ENCODE peak calls at places on chromosome 5, in seven cellular contexts. One of them, this sample, is unnamed.

GRCh38 chr5:157543825-157544622 is 31.6 kb downstream of the ADAM19 start:
- DNase-seq in brain microvascular endothelial cell: peak; percentile 80
- DNase-seq in stomach: no peak
- DNase-seq in ascending aorta: no peak
- DNase-seq in H9: no peak
- DNase-seq in HCT116: no peak
- DNase-seq in mesendoderm: no peak
- DNase-seq in this sample: no peak

GRCh38 chr5:10194083-10194482 is 55.6 kb downstream of the ATPSCKMT start:
- DNase-seq in brain microvascular endothelial cell: no peak
- DNase-seq in stomach: no peak
- DNase-seq in ascending aorta: no peak
- DNase-seq in H9: no peak
- DNase-seq in HCT116: no peak
- DNase-seq in mesendoderm: no peak
- DNase-seq in this sample: no peak

GRCh38 chr5:37756248-37756647 is 83.6 kb downstream of the GDNF start:
- DNase-seq in brain microvascular endothelial cell: no peak
- DNase-seq in stomach: no peak
- DNase-seq in ascending aorta: no peak
- DNase-seq in H9: no peak
- DNase-seq in HCT116: no peak
- DNase-seq in mesendoderm: no peak
- DNase-seq in this sample: no peak

GRCh38 chr5:60959156-60959555 is 14.2 kb downstream of the NDUFAF2 start:
- DNase-seq in brain microvascular endothelial cell: no peak
- DNase-seq in stomach: no peak
- DNase-seq in ascending aorta: no peak
- DNase-seq in H9: no peak
- DNase-seq in HCT116: peak; percentile 21
- DNase-seq in mesendoderm: no peak
- DNase-seq in this sample: no peak

GRCh38 chr5:107567901-107568671 is 102.7 kb downstream of the EFNA5 start:
- DNase-seq in brain microvascular endothelial cell: no peak
- DNase-seq in stomach: no peak
- DNase-seq in ascending aorta: no peak
- DNase-seq in H9: no peak
- DNase-seq in HCT116: no peak
- DNase-seq in mesendoderm: peak; percentile 49
- DNase-seq in this sample: no peak

GRCh38 chr5:65830856-65831255 is 95.5 kb upstream of the ERBIN start:
- DNase-seq in brain microvascular endothelial cell: no peak
- DNase-seq in stomach: no peak
- DNase-seq in ascending aorta: no peak
- DNase-seq in H9: no peak
- DNase-seq in HCT116: no peak
- DNase-seq in mesendoderm: peak; percentile 36
- DNase-seq in this sample: no peak

GRCh38 chr5:117748336-117748735 is 1173.7 kb upstream of the SEMA6A start:
- DNase-seq in brain microvascular endothelial cell: no peak
- DNase-seq in stomach: no peak
- DNase-seq in ascending aorta: no peak
- DNase-seq in H9: peak; percentile 48
- DNase-seq in HCT116: no peak
- DNase-seq in mesendoderm: no peak
- DNase-seq in this sample: no peak

GRCh38 chr5:124952566-124952965 is 206.1 kb upstream of the ZNF608 start:
- DNase-seq in brain microvascular endothelial cell: no peak
- DNase-seq in stomach: no peak
- DNase-seq in ascending aorta: no peak
- DNase-seq in H9: no peak
- DNase-seq in HCT116: no peak
- DNase-seq in mesendoderm: no peak
- DNase-seq in this sample: no peak

GRCh38 chr5:176877793-176878331 is 21.3 kb downstream of the HK3 start:
- DNase-seq in brain microvascular endothelial cell: no peak
- DNase-seq in stomach: no peak
- DNase-seq in ascending aorta: no peak
- DNase-seq in H9: no peak
- DNase-seq in HCT116: no peak
- DNase-seq in mesendoderm: no peak
- DNase-seq in this sample: no peak

GRCh38 chr5:57495688-57496087 is 13.1 kb upstream of the ACTBL2 start:
- DNase-seq in brain microvascular endothelial cell: no peak
- DNase-seq in stomach: no peak
- DNase-seq in ascending aorta: no peak
- DNase-seq in H9: no peak
- DNase-seq in HCT116: no peak
- DNase-seq in mesendoderm: no peak
- DNase-seq in this sample: no peak

GRCh38 chr5:122078116-122078865 is at the start of gene LOX:
- DNase-seq in brain microvascular endothelial cell: peak; percentile 95
- DNase-seq in stomach: peak; percentile 50
- DNase-seq in ascending aorta: peak; percentile 94
- DNase-seq in H9: peak; percentile 50
- DNase-seq in HCT116: no peak
- DNase-seq in mesendoderm: peak; percentile 65
- DNase-seq in this sample: peak; percentile 65

GRCh38 chr5:59251627-59252026 is 641.9 kb downstream of the PDE4D start:
- DNase-seq in brain microvascular endothelial cell: no peak
- DNase-seq in stomach: no peak
- DNase-seq in ascending aorta: no peak
- DNase-seq in H9: no peak
- DNase-seq in HCT116: no peak
- DNase-seq in mesendoderm: no peak
- DNase-seq in this sample: no peak

GRCh38 chr5:51811883-51812282 is 428.6 kb downstream of the ISL1 start:
- DNase-seq in brain microvascular endothelial cell: no peak
- DNase-seq in stomach: no peak
- DNase-seq in ascending aorta: no peak
- DNase-seq in H9: no peak
- DNase-seq in HCT116: no peak
- DNase-seq in mesendoderm: peak; percentile 63
- DNase-seq in this sample: no peak

GRCh38 chr5:93925321-93925720 is 183.9 kb upstream of the POU5F2 start:
- DNase-seq in brain microvascular endothelial cell: no peak
- DNase-seq in stomach: no peak
- DNase-seq in ascending aorta: no peak
- DNase-seq in H9: no peak
- DNase-seq in HCT116: no peak
- DNase-seq in mesendoderm: no peak
- DNase-seq in this sample: no peak

GRCh38 chr5:176680226-176680563 is 32.9 kb downstream of the TSPAN17 start:
- DNase-seq in brain microvascular endothelial cell: no peak
- DNase-seq in stomach: no peak
- DNase-seq in ascending aorta: no peak
- DNase-seq in H9: no peak
- DNase-seq in HCT116: no peak
- DNase-seq in mesendoderm: no peak
- DNase-seq in this sample: no peak

GRCh38 chr5:147743686-147744332 is 38.7 kb downstream of the JAKMIP2 start:
- DNase-seq in brain microvascular endothelial cell: no peak
- DNase-seq in stomach: no peak
- DNase-seq in ascending aorta: no peak
- DNase-seq in H9: no peak
- DNase-seq in HCT116: no peak
- DNase-seq in mesendoderm: no peak
- DNase-seq in this sample: no peak

GRCh38 chr5:133602829-133603380 is 9.4 kb downstream of the FSTL4 start:
- DNase-seq in brain microvascular endothelial cell: no peak
- DNase-seq in stomach: no peak
- DNase-seq in ascending aorta: no peak
- DNase-seq in H9: no peak
- DNase-seq in HCT116: no peak
- DNase-seq in mesendoderm: no peak
- DNase-seq in this sample: no peak

GRCh38 chr5:115455241-115455640 is 89.3 kb downstream of the FEM1C start:
- DNase-seq in brain microvascular endothelial cell: peak; percentile 89
- DNase-seq in stomach: no peak
- DNase-seq in ascending aorta: no peak
- DNase-seq in H9: no peak
- DNase-seq in HCT116: no peak
- DNase-seq in mesendoderm: no peak
- DNase-seq in this sample: no peak

GRCh38 chr5:78501411-78502338 is 141.3 kb downstream of the SCAMP1 start:
- DNase-seq in brain microvascular endothelial cell: no peak
- DNase-seq in stomach: no peak
- DNase-seq in ascending aorta: no peak
- DNase-seq in H9: no peak
- DNase-seq in HCT116: no peak
- DNase-seq in mesendoderm: no peak
- DNase-seq in this sample: no peak

DNA sequence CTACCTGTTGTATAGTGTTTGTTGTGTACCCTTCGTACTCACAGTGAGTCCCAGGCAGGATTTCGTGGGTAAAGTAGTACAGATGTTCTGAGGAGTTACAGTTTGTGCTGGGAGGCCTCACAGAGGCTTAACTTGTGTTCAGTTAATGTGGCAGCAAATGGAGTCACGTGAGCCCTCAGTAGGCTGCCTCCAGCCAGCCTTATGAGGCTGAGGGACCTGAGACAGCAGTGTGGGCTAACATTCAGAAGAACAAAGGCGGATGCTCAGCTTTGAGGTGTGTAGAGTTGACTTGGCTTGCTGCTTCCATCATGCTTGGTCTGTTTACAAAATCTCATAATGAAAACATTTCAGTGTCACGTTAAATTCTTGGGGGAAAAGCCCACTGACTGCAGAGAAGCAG is 118.1 kb downstream of the TRIO start:
- DNase-seq in brain microvascular endothelial cell: no peak
- DNase-seq in stomach: no peak
- DNase-seq in ascending aorta: no peak
- DNase-seq in H9: no peak
- DNase-seq in HCT116: no peak
- DNase-seq in mesendoderm: no peak
- DNase-seq in this sample: no peak
- H3K27ac ChIP-seq in brain microvascular endothelial cell: no peak overlapping the region
- H3K27ac ChIP-seq in stomach: no peak overlapping the region
- H3K27ac ChIP-seq in ascending aorta: peak overlapping the region; percentile 18
- H3K27ac ChIP-seq in H9: no peak overlapping the region
- H3K27ac ChIP-seq in HCT116: no peak overlapping the region
- H3K27ac ChIP-seq in mesendoderm: no peak overlapping the region
- H3K27ac ChIP-seq in this sample: no peak overlapping the region

DNA sequence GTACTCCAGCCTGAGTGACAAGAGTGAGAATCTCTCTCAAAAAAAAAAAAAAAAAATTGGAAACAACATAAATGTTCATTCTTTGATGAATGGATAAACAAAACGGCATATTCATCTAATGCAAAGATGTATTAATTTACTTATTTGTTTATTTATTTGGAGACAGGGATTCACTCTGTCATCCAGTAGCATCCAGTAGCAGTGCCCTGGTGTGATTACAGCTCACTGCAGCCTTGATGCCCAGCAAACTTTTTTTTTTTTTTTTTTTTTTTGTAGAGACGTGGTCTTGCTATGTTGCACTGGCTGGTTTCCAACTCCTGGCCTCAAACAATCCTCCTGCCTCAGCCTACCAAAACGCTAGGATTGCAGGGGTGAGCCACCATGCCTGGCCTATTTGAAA is 24.4 kb downstream of the OR2V2 start:
- DNase-seq in brain microvascular endothelial cell: no peak
- DNase-seq in stomach: no peak
- DNase-seq in ascending aorta: no peak
- DNase-seq in H9: no peak
- DNase-seq in HCT116: no peak
- DNase-seq in mesendoderm: no peak
- DNase-seq in this sample: no peak
- H3K27me3 ChIP-seq in brain microvascular endothelial cell: no peaks in the 10 kb centered on the region
- H3K27me3 ChIP-seq in stomach: peaks cover 98% of the 10 kb centered on the region
- H3K27me3 ChIP-seq in ascending aorta: peaks cover 12% of the 10 kb centered on the region
- H3K27me3 ChIP-seq in H9: peaks cover 10% of the 10 kb centered on the region
- H3K27me3 ChIP-seq in HCT116: no peaks in the 10 kb centered on the region
- H3K27me3 ChIP-seq in mesendoderm: peaks cover 2% of the 10 kb centered on the region
- H3K27me3 ChIP-seq in this sample: peaks cover 79% of the 10 kb centered on the region

DNA sequence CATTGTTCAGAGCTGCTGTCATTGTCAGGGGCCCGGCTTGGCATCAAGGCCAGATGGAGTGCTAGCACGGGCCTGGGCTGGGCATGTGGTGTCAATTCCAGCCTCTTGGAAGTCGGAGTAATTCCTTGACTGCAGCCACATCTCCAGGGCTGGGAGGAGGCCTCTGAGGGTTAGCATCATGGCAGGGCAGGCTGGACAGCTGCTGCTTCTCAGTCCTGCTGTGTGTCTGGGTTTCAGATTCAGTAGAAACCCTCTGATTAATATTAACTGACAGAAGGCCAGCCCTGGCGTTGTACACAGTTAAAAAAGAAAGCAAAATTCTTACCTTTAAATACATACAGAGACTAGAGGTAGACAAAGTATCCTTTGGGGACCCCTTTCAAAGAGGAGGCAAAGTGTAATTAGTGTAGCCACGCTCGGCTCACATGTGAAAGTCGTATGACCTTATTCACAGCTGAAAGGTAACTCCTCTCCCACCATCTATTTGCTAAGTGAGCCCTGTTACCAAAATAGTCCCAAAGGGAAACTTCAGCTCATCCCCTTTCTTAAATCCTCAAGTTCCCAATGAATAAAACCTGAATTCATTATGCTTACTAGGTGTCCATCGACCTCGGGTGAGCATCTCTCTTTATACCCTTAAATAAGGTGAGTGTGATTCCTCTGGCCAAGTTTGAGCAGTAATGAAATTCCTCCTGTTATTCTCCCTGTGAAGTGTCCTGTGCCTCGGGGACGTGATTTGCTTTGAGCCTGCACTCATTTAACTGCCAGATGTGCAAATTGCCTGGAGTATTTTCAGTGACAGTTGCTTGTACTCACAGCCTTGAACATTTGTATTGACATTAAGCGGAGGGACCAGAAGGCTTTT is 126.6 kb downstream of the DOCK2 start:
- DNase-seq in brain microvascular endothelial cell: no peak
- DNase-seq in stomach: no peak
- DNase-seq in ascending aorta: no peak
- DNase-seq in H9: no peak
- DNase-seq in HCT116: no peak
- DNase-seq in mesendoderm: no peak
- DNase-seq in this sample: no peak
- H3K27ac ChIP-seq in brain microvascular endothelial cell: no peak overlapping the region
- H3K27ac ChIP-seq in stomach: no peak overlapping the region
- H3K27ac ChIP-seq in ascending aorta: no peak overlapping the region
- H3K27ac ChIP-seq in H9: no peak overlapping the region
- H3K27ac ChIP-seq in HCT116: no peak overlapping the region
- H3K27ac ChIP-seq in mesendoderm: no peak overlapping the region
- H3K27ac ChIP-seq in this sample: no peak overlapping the region

DNA sequence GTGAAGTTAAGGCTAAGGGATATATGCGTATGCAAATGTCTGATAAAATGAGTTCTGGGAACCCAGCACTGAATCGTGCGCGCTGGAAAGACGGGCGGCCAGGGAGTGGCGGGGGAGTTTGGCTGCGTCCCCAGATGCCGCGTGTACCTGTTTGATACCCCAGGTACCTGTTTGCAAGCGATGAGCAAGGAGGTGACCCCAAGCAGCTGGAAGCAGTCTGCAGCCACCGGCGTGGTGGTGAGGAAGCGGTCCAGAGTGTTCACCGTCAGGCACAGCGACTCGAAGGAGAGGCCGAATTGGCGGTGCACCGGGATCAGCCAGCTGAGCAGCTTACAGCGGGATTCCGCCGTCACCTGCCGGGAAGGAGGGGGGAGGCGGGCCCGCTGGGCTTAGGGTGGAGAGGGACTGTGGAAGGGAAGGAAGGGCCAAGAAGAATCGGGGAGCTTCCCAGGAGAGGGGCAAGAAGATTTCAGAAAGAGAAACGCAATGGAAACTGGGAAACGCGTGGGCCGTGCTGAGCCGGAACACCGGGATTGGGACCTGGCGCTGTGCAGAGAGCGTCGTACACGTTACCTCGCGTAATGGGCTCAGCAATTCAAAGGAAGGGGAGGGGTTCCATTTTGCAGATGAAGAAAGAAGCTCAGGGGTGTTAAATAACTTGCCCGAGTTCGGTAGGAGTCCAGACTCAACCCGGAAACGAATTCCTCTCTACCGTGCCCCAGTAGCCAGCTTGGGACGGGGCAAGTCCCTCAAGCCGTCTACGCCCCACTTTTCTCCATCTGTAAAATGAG is 1.0 kb downstream of the CCNO start:
- DNase-seq in brain microvascular endothelial cell: no peak
- DNase-seq in stomach: peak; percentile 54
- DNase-seq in ascending aorta: no peak
- DNase-seq in H9: peak; percentile 63
- DNase-seq in HCT116: peak; percentile 29
- DNase-seq in mesendoderm: peak; percentile 49
- DNase-seq in this sample: peak; percentile 40
- H3K27me3 ChIP-seq in brain microvascular endothelial cell: peaks cover 58% of the 10 kb centered on the region
- H3K27me3 ChIP-seq in stomach: peaks cover 97% of the 10 kb centered on the region
- H3K27me3 ChIP-seq in ascending aorta: peaks cover 17% of the 10 kb centered on the region
- H3K27me3 ChIP-seq in H9: peaks cover 75% of the 10 kb centered on the region
- H3K27me3 ChIP-seq in HCT116: no peaks in the 10 kb centered on the region
- H3K27me3 ChIP-seq in mesendoderm: peaks cover 69% of the 10 kb centered on the region
- H3K27me3 ChIP-seq in this sample: peaks cover 99% of the 10 kb centered on the region